ENCODE peak calls at places on chromosomes 13 and 19, in five cellular contexts. X is HCT116, B is erythroblast, A is ovary, Z is IMR-90. F is an unnamed sample.

GRCh38 chr19:39154626-39155100 is 29.1 kb downstream of the PAK4 start:
- DNase-seq in A (no peak), Z (no peak), X (peak; percentile 38), B (peak; percentile 69), F (peak; percentile 90)

GRCh38 chr19:45250832-45251451 is at the start of gene MARK4:
- DNase-seq in B (peak; percentile 65), A (peak; percentile 70), Z (peak; percentile 34), X (peak; percentile 16), F (peak; percentile 35)

GRCh38 chr13:48412881-48413351 is at the start of gene LPAR6:
- DNase-seq in Z (peak; percentile 73), A (no peak), X (no peak), B (no peak), F (peak; percentile 74)

GRCh38 chr13:67230774-67231480 is 791 bp upstream of the PCDH9 start:
- DNase-seq in X (no peak), A (peak; percentile 55), Z (peak; percentile 64), B (peak; percentile 62), F (peak; percentile 45)

GRCh38 chr13:42354246-42355117 is 82.5 kb downstream of the AKAP11 start:
- DNase-seq in X (no peak), Z (peak; percentile 48), A (no peak), B (no peak), F (no peak)

GRCh38 chr13:112229445-112229844 is 146.7 kb upstream of the SPACA7 start:
- DNase-seq in B (no peak), X (no peak), Z (no peak), A (no peak), F (no peak)

GRCh38 chr13:36919206-36919832 is 719 bp downstream of the SMAD9 start:
- DNase-seq in A (peak; percentile 54), Z (peak; percentile 17), B (no peak), X (no peak), F (peak; percentile 55)

GRCh38 chr13:40517486-40518311 is 148.7 kb downstream of the FOXO1 start:
- DNase-seq in B (no peak), Z (no peak), X (no peak), A (no peak), F (no peak)

GRCh38 chr19:35297922-35298321 is 6.0 kb downstream of the MAG start:
- DNase-seq in Z (no peak), X (no peak), B (no peak), A (no peak), F (no peak)

GRCh38 chr19:51799311-51799997 is 4.5 kb downstream of the FPR3 start:
- DNase-seq in X (no peak), Z (peak; percentile 94), B (no peak), A (peak; percentile 89), F (peak; percentile 84)

GRCh38 chr13:110853235-110853721 is 61.6 kb downstream of the ANKRD10 start:
- DNase-seq in X (no peak), Z (no peak), A (no peak), B (no peak), F (no peak)

GRCh38 chr13:101570410-101570809 is 117.9 kb downstream of the ITGBL1 start:
- DNase-seq in X (no peak), A (no peak), Z (peak; percentile 23), B (no peak), F (no peak)

GRCh38 chr13:26025771-26026170 is 26.0 kb downstream of the SHISA2 start:
- DNase-seq in A (no peak), B (no peak), Z (no peak), X (no peak), F (no peak)

GRCh38 chr19:51721905-51722304 is 1.9 kb downstream of the HAS1 start:
- DNase-seq in X (no peak), B (no peak), A (no peak), Z (no peak), F (no peak)

GRCh38 chr19:51103811-51104470 is 4.3 kb downstream of the CTU1 start:
- DNase-seq in A (no peak), X (no peak), Z (no peak), B (no peak), F (no peak)

GRCh38 chr13:44155422-44156293 is 218.0 kb upstream of the SERP2 start:
- DNase-seq in Z (peak; percentile 45), X (no peak), A (peak; percentile 72), B (no peak), F (peak; percentile 78)

GRCh38 chr19:57314146-57314545 is 6.1 kb upstream of the ZNF543 start:
- DNase-seq in B (no peak), Z (no peak), X (no peak), A (no peak), F (no peak)

GRCh38 chr13:48125794-48126228 is 30.9 kb upstream of the MED4 start:
- DNase-seq in X (no peak), Z (no peak), A (peak; percentile 56), B (no peak), F (no peak)

GRCh38 chr13:110726726-110727125 is 13.2 kb downstream of the ING1 start:
- DNase-seq in B (no peak), A (no peak), X (no peak), Z (no peak), F (no peak)

GRCh38 chr13:76812206-76812882 is 73.9 kb downstream of the KCTD12 start:
- DNase-seq in B (no peak), A (no peak), X (no peak), Z (no peak), F (no peak)

GRCh38 chr13:46124967-46125933 is 20.4 kb upstream of the CPB2 start:
- DNase-seq in Z (no peak), X (no peak), B (peak; percentile 6), A (no peak), F (no peak)

GRCh38 chr13:32272021-32272695 is 43.0 kb downstream of the ZAR1L start:
- DNase-seq in A (no peak), Z (no peak), X (no peak), B (no peak), F (no peak)

GRCh38 chr13:45162194-45162593 is 38.7 kb downstream of the KCTD4 start:
- DNase-seq in Z (peak; percentile 44), X (no peak), A (no peak), B (no peak), F (no peak)

GRCh38 chr19:42244452-42245220 is 2.2 kb upstream of the GSK3A start:
- DNase-seq in B (peak; percentile 94), X (peak; percentile 93), A (peak; percentile 87), Z (peak; percentile 93), F (peak; percentile 93)

GRCh38 chr13:38730332-38730731 is 43.5 kb downstream of the FREM2 start:
- DNase-seq in Z (no peak), X (no peak), A (no peak), B (no peak), F (no peak)

GRCh38 chr13:24623141-24623665 is 57.0 kb upstream of the ATP12A start:
- DNase-seq in Z (no peak), X (no peak), B (no peak), A (no peak), F (no peak)

GRCh38 chr13:46617382-46617781 is 64.4 kb downstream of the LRCH1 start:
- DNase-seq in B (no peak), Z (peak; percentile 15), X (no peak), A (no peak), F (no peak)

GRCh38 chr13:42445354-42445753 is 128.6 kb upstream of the TNFSF11 start:
- DNase-seq in Z (no peak), A (no peak), X (no peak), B (no peak), F (no peak)

GRCh38 chr19:533485-534058 is 2.0 kb downstream of the CDC34 start:
- DNase-seq in X (no peak), B (no peak), A (no peak), Z (no peak), F (no peak)

GRCh38 chr19:531753-532571 is at the start of gene CDC34:
- DNase-seq in X (no peak), A (no peak), Z (no peak), B (peak; percentile 67), F (no peak)

GRCh38 chr19:532578-533484 is 1.3 kb downstream of the CDC34 start:
- DNase-seq in B (peak; percentile 81), A (peak; percentile 84), Z (peak; percentile 64), X (peak; percentile 51), F (peak; percentile 54)

GRCh38 chr19:535017-535835 is 3.7 kb downstream of the CDC34 start:
- DNase-seq in A (no peak), X (no peak), Z (no peak), B (no peak), F (no peak)

GRCh38 chr19:534088-534487 is 2.5 kb downstream of the CDC34 start:
- DNase-seq in A (no peak), B (peak; percentile 38), Z (no peak), X (no peak), F (no peak)
- TF ChIP-seq POLR2A in A (no peak), B (no peak), Z (no peak), X (no peak), F (no peak)

DNA sequence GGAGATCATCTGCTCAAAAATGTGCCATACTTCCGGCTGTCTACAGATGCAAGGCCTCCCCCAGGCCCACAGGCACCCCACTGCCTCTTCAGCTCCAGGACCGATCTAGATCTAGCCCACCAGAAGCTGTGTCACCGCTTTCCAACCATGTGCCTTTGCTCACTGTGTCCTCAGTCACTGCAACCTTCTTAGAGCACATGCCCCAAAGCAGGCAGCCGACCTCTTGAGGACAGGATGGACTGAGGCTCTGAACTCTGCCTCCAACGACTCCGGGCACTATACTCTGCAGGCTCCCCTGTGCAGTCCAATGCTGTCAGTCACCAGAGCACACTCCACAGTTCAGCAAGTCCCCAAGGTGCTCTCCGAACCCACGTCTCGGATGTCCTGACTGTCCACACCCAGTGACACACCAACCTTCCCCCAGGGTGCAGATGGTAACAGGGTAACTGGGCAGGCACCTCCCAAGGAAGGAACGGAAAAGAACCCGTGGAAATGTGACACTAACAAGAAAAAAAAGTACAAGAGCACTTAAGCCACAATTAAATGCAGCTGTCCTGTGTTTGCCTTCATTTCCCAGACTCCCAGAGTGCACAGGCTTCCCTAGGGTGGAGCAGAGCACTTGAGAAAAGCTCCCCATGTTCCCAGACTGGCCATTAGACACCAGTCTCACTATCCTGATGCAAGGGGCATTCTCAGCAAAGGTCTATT is 4.8 kb downstream of the STK24 start:
- DNase-seq in X (no peak), A (no peak), B (peak; percentile 17), Z (peak; percentile 47), F (no peak)
- TF ChIP-seq POLR2A in X (no peak), A (no peak), B (no peak), Z (no peak), F (no peak)

GRCh38 chr13:60398949-60399589 is 2.0 kb downstream of the TDRD3 start:
- DNase-seq in A (no peak), X (no peak), Z (peak; percentile 43), B (peak; percentile 32), F (no peak)

GRCh38 chr13:60396783-60397692 is at the start of gene TDRD3:
- DNase-seq in B (peak; percentile 92), A (peak; percentile 81), Z (peak; percentile 82), X (peak; percentile 76), F (peak; percentile 81)

GRCh38 chr13:60397693-60398437 is 845 bp downstream of the TDRD3 start:
- DNase-seq in Z (peak; percentile 67), X (no peak), A (peak; percentile 62), B (peak; percentile 76), F (peak; percentile 43)

GRCh38 chr13:60398438-60398891 is 1.4 kb downstream of the TDRD3 start:
- DNase-seq in A (no peak), Z (no peak), B (peak; percentile 27), X (no peak), F (no peak)

GRCh38 chr13:60396008-60396782 is 825 bp upstream of the TDRD3 start:
- DNase-seq in X (peak; percentile 86), Z (peak; percentile 87), B (peak; percentile 94), A (peak; percentile 84), F (peak; percentile 90)
- TF ChIP-seq POLR2A in X (peak; percentile 48), Z (no peak), B (peak; percentile 96), A (peak; percentile 50), F (peak; percentile 75)

GRCh38 chr19:5782322-5782721 is 2.2 kb downstream of the PRR22 start:
- DNase-seq in A (no peak), X (no peak), Z (no peak), B (no peak), F (no peak)
- TF ChIP-seq POLR2A in A (no peak), X (no peak), Z (no peak), B (no peak), F (no peak)

GRCh38 chr19:18464646-18465045 is 26.7 kb upstream of the ISYNA1 start:
- DNase-seq in A (peak; percentile 84), B (no peak), Z (peak; percentile 97), X (no peak), F (peak; percentile 94)
- TF ChIP-seq POLR2A in A (no peak), B (no peak), Z (no peak), X (no peak), F (peak; percentile 39)